ENCODE peak calls at places on chromosomes 7 and 10, in ten cellular contexts. R is neuronal stem cell, L is GM23248, H is IMR-90, N is mesenchymal stem cell, S is fibroblast of lung, E is OCI-LY7, A is H9, K is astrocyte, J is GM23338. X is an unnamed sample.

GRCh38 chr7:155318245-155318644 is 20.6 kb downstream of the INSIG1 start:
- DNase-seq in R (no peak), L (no peak), H (no peak), N (no peak), S (no peak), E (no peak), A (no peak), K (no peak), J (no peak), X (no peak)

GRCh38 chr10:102645741-102646609 is 1.7 kb downstream of the TRIM8 start:
- DNase-seq in R (no peak), L (peak), H (peak), N (peak), S (peak), E (peak), A (no peak), K (peak), J (peak), X (peak)

GRCh38 chr10:69101451-69102095 is 13.7 kb downstream of the SRGN start:
- DNase-seq in R (no peak), L (peak), H (peak), N (peak), S (peak), E (no peak), A (no peak), K (peak), J (no peak), X (peak)

GRCh38 chr7:4269086-4269485 is 413.0 kb upstream of the FOXK1 start:
- DNase-seq in R (no peak), L (no peak), H (no peak), N (no peak), S (no peak), E (no peak), A (no peak), K (no peak), J (no peak), X (no peak)

GRCh38 chr10:95756796-95757657 is 1.1 kb downstream of the ENTPD1 start:
- DNase-seq in R (no peak), L (no peak), H (no peak), N (no peak), S (no peak), E (peak), A (no peak), K (no peak), J (no peak), X (no peak)

GRCh38 chr7:34747842-34748241 is 89.8 kb downstream of the NPSR1 start:
- DNase-seq in R (no peak), L (no peak), H (no peak), N (no peak), S (no peak), E (no peak), A (no peak), K (no peak), J (no peak), X (no peak)

GRCh38 chr7:19762631-19763030 is 10.8 kb downstream of the TMEM196 start:
- DNase-seq in R (no peak), L (no peak), H (no peak), N (no peak), S (no peak), E (no peak), A (no peak), K (no peak), J (no peak), X (no peak)

GRCh38 chr10:103558916-103559315 is 65.4 kb downstream of the NEURL1 start:
- DNase-seq in R (no peak), L (no peak), H (no peak), N (no peak), S (no peak), E (peak), A (no peak), K (no peak), J (no peak), X (peak)

GRCh38 chr7:33243319-33243881 is 114.0 kb downstream of the BBS9 start:
- DNase-seq in R (peak), L (peak), H (peak), N (peak), S (peak), E (peak), A (no peak), K (peak), J (peak), X (no peak)

GRCh38 chr7:120055300-120055699 is 217.7 kb upstream of the KCND2 start:
- DNase-seq in R (no peak), L (peak), H (peak), N (peak), S (peak), E (no peak), A (no peak), K (peak), J (no peak), X (no peak)

GRCh38 chr10:46523119-46523880 is 33.2 kb downstream of the GPRIN2 start:
- DNase-seq in R (no peak), L (peak), H (no peak), N (peak), S (peak), E (no peak), A (no peak), K (no peak), J (no peak), X (peak)

GRCh38 chr10:109934958-109935793 is 11.9 kb upstream of the XPNPEP1 start:
- DNase-seq in R (peak), L (peak), H (peak), N (peak), S (peak), E (no peak), A (peak), K (peak), J (peak), X (peak)

GRCh38 chr10:21649441-21649872 is 115.4 kb downstream of the MLLT10 start:
- DNase-seq in R (no peak), L (peak), H (no peak), N (no peak), S (peak), E (no peak), A (no peak), K (no peak), J (no peak), X (no peak)

GRCh38 chr7:156238366-156239133 is 402.0 kb upstream of the RNF32 start:
- DNase-seq in R (no peak), L (no peak), H (no peak), N (no peak), S (no peak), E (no peak), A (no peak), K (no peak), J (no peak), X (no peak)

GRCh38 chr10:36817898-36818297 is 307.5 kb upstream of the ANKRD30A start:
- DNase-seq in R (no peak), L (no peak), H (no peak), N (no peak), S (no peak), E (no peak), A (peak), K (no peak), J (peak), X (no peak)

GRCh38 chr10:69130251-69130650 is 6.3 kb downstream of the VPS26A start:
- DNase-seq in R (no peak), L (peak), H (peak), N (peak), S (peak), E (no peak), A (no peak), K (peak), J (no peak), X (no peak)

DNA sequence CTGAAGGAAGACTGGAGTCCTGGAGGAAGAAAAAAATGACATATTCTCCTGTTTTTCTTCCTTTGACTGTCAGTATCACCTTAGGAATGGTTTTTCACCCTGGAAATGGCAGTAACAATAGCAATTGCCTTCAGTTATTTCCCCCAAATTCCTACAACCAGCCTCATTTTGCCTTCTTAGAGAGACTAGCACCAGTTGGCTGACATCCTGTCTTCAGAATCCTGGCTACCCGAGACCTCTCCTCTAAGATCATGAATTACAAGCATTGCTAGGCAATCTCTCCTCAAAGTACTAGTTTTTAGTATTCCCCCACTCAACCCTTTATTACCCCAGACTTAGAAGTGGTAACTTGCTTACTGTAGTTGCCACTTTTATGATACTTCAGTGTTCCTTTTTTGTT is 53.4 kb downstream of the TAS2R16 start:
- DNase-seq in R (no peak), L (no peak), H (no peak), N (no peak), S (no peak), E (no peak), A (no peak), K (no peak), J (peak), X (no peak)
- H2AFZ ChIP-seq in R (peak), L (no peak), H (no peak), N (no peak), S (no peak), E (no peak), A (no peak), K (no peak), J (peak), X (no peak)

DNA sequence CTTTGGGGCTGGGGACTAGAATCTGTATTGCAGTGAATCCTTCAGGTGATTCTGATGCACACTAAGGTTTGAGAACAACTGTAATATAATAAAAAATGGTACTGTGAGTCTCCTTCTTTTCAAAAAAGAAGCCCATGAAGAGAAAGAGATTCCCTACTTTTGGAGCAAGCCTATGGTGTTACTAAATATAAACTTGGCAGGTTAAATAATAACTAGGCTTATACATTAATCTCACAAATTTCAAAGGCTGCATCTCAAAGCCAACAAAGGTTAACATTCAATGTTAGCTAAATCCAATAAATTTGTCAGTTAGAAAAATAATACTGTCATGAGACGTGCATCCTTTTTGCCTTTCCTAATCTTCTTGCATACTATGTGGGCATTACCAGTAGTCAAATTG is 159.7 kb upstream of the LAMB4 start:
- DNase-seq in R (no peak), L (no peak), H (no peak), N (no peak), S (no peak), E (no peak), A (no peak), K (no peak), J (no peak), X (no peak)
- H3K27ac ChIP-seq in R (no peak), L (no peak), H (no peak), N (no peak), S (no peak), E (no peak), A (no peak), K (no peak), J (no peak), X (no peak)

GRCh38 chr7:123771846-123772245 is 23.0 kb upstream of the WASL start:
- DNase-seq in R (no peak), L (no peak), H (no peak), N (no peak), S (no peak), E (no peak), A (no peak), K (no peak), J (no peak), X (no peak)

GRCh38 chr7:123768493-123768892 is 19.7 kb upstream of the WASL start:
- DNase-seq in R (no peak), L (no peak), H (no peak), N (no peak), S (no peak), E (no peak), A (no peak), K (no peak), J (no peak), X (no peak)

GRCh38 chr7:123770378-123770777 is 21.6 kb upstream of the WASL start:
- DNase-seq in R (no peak), L (peak), H (no peak), N (peak), S (peak), E (no peak), A (no peak), K (peak), J (no peak), X (peak)

GRCh38 chr7:123771256-123771655 is 22.5 kb upstream of the WASL start:
- DNase-seq in R (no peak), L (no peak), H (no peak), N (no peak), S (no peak), E (no peak), A (no peak), K (no peak), J (no peak), X (no peak)

GRCh38 chr7:123769371-123769770 is 20.6 kb upstream of the WASL start:
- DNase-seq in R (no peak), L (peak), H (peak), N (no peak), S (peak), E (no peak), A (no peak), K (peak), J (no peak), X (peak)
- H2AFZ ChIP-seq in R (no peak), L (no peak), H (no peak), N (no peak), S (no peak), E (no peak), A (no peak), K (peak), J (peak), X (no peak)

GRCh38 chr7:27141138-27141537 is 2.3 kb downstream of the HOXA5 start:
- DNase-seq in R (no peak), L (no peak), H (no peak), N (no peak), S (no peak), E (no peak), A (no peak), K (no peak), J (no peak), X (peak)

GRCh38 chr7:27143950-27144798 is 693 bp upstream of the HOXA5 start:
- DNase-seq in R (no peak), L (no peak), H (peak), N (no peak), S (no peak), E (no peak), A (no peak), K (no peak), J (no peak), X (peak)

GRCh38 chr7:27143022-27143949 is at the start of gene HOXA5:
- DNase-seq in R (peak), L (no peak), H (peak), N (peak), S (peak), E (peak), A (peak), K (peak), J (peak), X (peak)

GRCh38 chr7:27141591-27142561 is 1.6 kb downstream of the HOXA5 start:
- DNase-seq in R (no peak), L (no peak), H (no peak), N (peak), S (peak), E (no peak), A (peak), K (no peak), J (peak), X (peak)

DNA sequence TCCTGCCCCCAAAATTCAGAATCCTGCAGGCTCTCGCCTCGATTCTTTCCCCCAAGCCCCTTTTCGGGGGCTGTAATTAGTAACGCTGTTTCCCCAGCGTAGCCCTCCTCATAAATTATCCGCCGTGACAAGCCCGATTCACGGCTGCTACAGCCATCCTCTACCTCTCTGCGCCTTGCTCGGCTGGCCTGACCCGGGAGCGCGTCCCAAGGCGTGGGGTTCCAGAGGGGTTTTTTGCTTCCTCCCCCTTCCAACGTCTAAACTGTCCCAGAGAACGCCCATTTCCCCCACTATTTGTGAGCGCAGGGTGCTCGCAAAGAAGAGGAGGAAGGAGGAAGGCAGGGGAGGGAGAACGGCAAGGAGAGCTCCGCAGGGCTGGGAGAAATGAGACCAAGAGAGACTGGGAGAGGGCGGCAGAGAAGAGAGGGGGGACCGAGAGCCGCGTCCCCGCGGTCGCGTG is 889 bp downstream of the HOXA5 start:
- DNase-seq in R (no peak), L (no peak), H (no peak), N (no peak), S (no peak), E (no peak), A (no peak), K (no peak), J (no peak), X (no peak)
- H3K27ac ChIP-seq in R (no peak), L (no peak), H (peak), N (peak), S (peak), E (no peak), A (no peak), K (no peak), J (no peak), X (peak)

DNA sequence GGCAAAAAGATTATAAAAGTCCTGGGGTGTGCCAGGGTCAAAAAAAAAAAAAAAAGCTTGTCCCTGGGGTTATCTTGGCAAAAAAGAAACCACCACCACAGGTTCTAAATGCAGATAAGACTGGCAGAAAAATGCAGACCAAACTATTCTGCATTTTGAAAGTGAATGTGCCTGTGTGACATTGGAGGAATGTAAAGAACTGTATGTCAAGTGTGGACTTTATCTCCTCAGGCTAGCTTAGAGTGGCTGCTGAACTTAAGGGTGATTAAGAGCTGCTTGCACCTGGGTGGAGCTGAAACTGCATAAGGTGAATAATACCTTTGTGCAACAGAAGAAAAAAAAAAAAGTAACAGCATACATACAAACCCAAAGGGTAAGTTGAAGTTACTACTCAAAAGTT is 1.3 kb upstream of the NAPEPLD start:
- DNase-seq in R (no peak), L (no peak), H (no peak), N (no peak), S (no peak), E (peak), A (no peak), K (no peak), J (no peak), X (no peak)
- H2AFZ ChIP-seq in R (peak), L (peak), H (no peak), N (no peak), S (no peak), E (peak), A (no peak), K (no peak), J (no peak), X (no peak)

DNA sequence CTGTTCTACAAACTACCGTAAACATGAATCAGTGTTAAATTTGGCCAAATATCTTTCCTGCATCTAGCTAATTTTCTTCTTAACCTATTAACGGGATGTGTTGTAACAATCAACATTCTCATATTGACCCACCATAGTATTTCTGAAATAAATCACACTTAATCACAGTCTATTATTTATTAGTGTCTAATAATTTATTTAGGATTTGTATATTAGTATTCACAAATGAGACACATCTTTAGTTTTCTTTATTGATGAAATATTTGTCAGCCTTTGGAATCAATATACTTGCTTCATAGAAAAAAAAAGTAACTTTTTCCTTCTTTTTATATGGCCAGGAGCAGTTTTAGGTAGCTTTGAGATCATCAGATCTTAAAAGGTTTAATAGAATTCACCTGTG is 4.6 kb downstream of the GIMAP7 start:
- DNase-seq in R (no peak), L (no peak), H (no peak), N (no peak), S (no peak), E (no peak), A (no peak), K (no peak), J (no peak), X (no peak)
- H3K27ac ChIP-seq in R (no peak), L (no peak), H (no peak), N (no peak), S (no peak), E (no peak), A (no peak), K (no peak), J (no peak), X (no peak)

X was measured in osteoblast.